ENCODE peak calls at places on chromosome 3, in four cellular contexts. G is A549, N is sigmoid colon, T is body of pancreas. H is an unnamed sample.

GRCh38 chr3:156688849-156689452 is 14.6 kb downstream of the TIPARP start:
- DNase-seq in G (no peak), N (no peak), T (no peak), H (no peak)

GRCh38 chr3:35908366-35909232 is 269.3 kb downstream of the ARPP21 start:
- DNase-seq in G (peak; percentile 18), N (no peak), T (peak; percentile 72), H (peak; percentile 34)

GRCh38 chr3:14175383-14176037 is 2.9 kb downstream of the XPC start:
- DNase-seq in G (no peak), N (no peak), T (no peak), H (no peak)

GRCh38 chr3:120399372-120399771 is 50.2 kb upstream of the LRRC58 start:
- DNase-seq in G (no peak), N (no peak), T (no peak), H (no peak)

GRCh38 chr3:68878322-68878721 is 54.0 kb downstream of the TAFA4 start:
- DNase-seq in G (peak; percentile 3), N (no peak), T (no peak), H (no peak)

GRCh38 chr3:38541800-38542199 is 45.7 kb downstream of the EXOG start:
- DNase-seq in G (no peak), N (no peak), T (no peak), H (no peak)

GRCh38 chr3:123571264-123571972 is 13.4 kb downstream of the HACD2 start:
- DNase-seq in G (no peak), N (no peak), T (no peak), H (no peak)

GRCh38 chr3:126798521-126798920 is 94.5 kb downstream of the CHCHD6 start:
- DNase-seq in G (no peak), N (no peak), T (no peak), H (no peak)

GRCh38 chr3:135929670-135930069 is 35.9 kb upstream of the PPP2R3A start:
- DNase-seq in G (no peak), N (peak; percentile 81), T (peak; percentile 34), H (peak; percentile 71)

GRCh38 chr3:105982207-105982606 is 113.4 kb upstream of the CBLB start:
- DNase-seq in G (no peak), N (no peak), T (no peak), H (no peak)

GRCh38 chr3:183826854-183827253 is 1.5 kb upstream of the MAP6D1 start:
- DNase-seq in G (no peak), N (no peak), T (no peak), H (no peak)

GRCh38 chr3:14789221-14789620 is 29.5 kb upstream of the FGD5 start:
- DNase-seq in G (no peak), N (peak; percentile 8), T (no peak), H (no peak)

GRCh38 chr3:111737712-111738097 is 121.4 kb upstream of the PHLDB2 start:
- DNase-seq in G (no peak), N (peak; percentile 86), T (peak; percentile 83), H (peak; percentile 87)

GRCh38 chr3:62318365-62318751 is 55.0 kb downstream of the FEZF2 start:
- DNase-seq in G (no peak), N (no peak), T (peak; percentile 4), H (no peak)

GRCh38 chr3:62319570-62320243 is 53.6 kb downstream of the FEZF2 start:
- DNase-seq in G (no peak), N (no peak), T (no peak), H (no peak)

GRCh38 chr3:62323241-62323640 is 50.1 kb downstream of the FEZF2 start:
- DNase-seq in G (no peak), N (no peak), T (no peak), H (no peak)

GRCh38 chr3:62316525-62316924 is 56.8 kb downstream of the FEZF2 start:
- DNase-seq in G (no peak), N (no peak), T (no peak), H (no peak)

DNA sequence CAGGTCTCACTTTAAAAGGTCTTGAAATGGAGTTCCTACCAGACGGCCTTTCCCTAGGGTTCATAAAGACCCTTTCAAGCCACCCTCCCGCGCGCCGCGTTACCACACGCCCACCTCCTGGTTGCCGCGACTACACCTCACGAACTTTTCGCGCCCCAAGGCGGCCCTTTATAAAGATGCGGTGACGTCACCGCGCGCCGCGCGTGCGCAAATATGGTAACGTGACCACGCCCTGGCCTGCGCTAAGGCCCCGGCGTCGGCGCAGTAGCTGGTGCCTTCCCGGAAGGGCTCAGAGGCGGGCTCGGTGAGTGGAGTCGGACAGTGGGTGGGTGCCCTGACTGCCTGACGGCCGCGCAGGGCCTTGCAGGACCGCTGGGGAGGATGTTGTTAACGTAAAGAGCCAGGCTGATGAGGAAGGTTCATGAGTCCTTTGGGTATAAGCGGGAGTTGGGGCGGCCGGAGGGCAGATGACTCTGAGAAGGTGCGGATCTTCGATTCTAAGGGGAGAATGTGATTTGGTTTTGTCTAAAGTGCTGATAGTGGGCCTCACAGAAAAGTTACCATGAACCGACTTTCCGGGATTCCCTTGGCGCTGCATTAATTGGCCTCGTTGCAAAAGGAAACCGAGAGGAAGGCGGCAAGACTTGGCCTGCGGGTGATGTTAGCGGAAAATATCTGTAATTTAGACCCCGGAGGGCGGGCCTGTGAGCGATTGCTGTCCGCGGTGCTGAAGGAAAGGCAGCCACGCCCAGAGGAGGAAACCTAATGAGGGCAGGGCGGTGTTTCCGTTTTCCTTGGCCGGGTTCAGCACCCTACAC is 54.4 kb downstream of the FEZF2 start:
- DNase-seq in G (peak; percentile 38), N (peak; percentile 85), T (peak; percentile 90), H (peak; percentile 80)
- TF ChIP-seq POLR2A in G (peak; percentile 59), N (no peak), T (peak; percentile 28), H (peak; percentile 38)

DNA sequence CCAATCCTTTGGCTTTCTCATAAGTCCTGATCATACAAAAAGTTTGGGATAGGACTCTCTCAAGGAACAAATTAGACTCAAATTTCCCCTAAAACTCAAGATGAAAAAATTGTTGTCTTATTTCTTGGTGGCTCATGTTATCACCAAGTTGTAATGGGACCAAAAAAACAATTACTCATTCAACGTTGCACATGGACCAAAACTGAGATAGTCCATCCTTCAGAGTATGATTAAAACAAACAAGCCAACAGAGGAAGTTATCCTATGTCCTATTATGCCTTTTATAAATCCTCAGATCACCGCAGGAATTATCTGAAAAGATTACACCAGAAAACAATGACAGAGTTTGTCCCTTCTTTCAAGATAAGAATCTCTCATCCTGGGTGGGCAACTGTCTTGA is 90.6 kb downstream of the FOXP1 start:
- DNase-seq in G (no peak), N (no peak), T (no peak), H (no peak)
- H3K4me3 ChIP-seq in G (no peak overlapping the region), N (no peak overlapping the region), T (no peak overlapping the region), H (no peak overlapping the region)

GRCh38 chr3:133833267-133833666 is 27.7 kb downstream of the SRPRB start:
- DNase-seq in G (no peak), N (no peak), T (no peak), H (no peak)
- TF ChIP-seq POLR2A in G (no peak), N (no peak), T (no peak), H (no peak)

GRCh38 chr3:193754719-193755118 is 161.7 kb downstream of the OPA1 start:
- DNase-seq in G (no peak), N (no peak), T (no peak), H (no peak)

GRCh38 chr3:193762657-193763056 is 169.6 kb downstream of the OPA1 start:
- DNase-seq in G (no peak), N (no peak), T (no peak), H (no peak)

GRCh38 chr3:193756536-193756935 is 163.5 kb downstream of the OPA1 start:
- DNase-seq in G (no peak), N (no peak), T (no peak), H (no peak)

GRCh38 chr3:193761969-193762368 is 169.0 kb downstream of the OPA1 start:
- DNase-seq in G (no peak), N (no peak), T (no peak), H (no peak)

DNA sequence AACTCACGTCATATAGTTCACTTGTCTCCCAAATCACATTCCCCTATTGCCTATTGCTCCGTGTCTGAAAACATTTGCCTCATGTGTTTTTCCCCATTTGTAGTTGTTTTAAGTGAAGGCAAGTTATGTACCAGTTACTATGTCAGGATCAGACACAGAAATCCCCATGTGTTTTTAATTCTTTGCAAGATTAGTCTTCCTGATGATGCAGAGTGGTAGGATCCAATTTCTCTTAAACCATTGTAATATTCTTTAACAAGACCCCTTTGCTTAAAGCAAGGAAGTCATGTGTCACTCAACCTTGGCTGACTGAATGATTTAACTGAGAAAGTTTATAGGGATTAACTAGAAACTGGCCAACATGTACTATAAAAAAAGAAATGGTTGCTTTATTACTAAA is 164.4 kb downstream of the OPA1 start:
- DNase-seq in G (no peak), N (no peak), T (no peak), H (no peak)
- H3K4me3 ChIP-seq in G (no peak overlapping the region), N (no peak overlapping the region), T (no peak overlapping the region), H (no peak overlapping the region)

GRCh38 chr3:70861855-70862254 is 549.4 kb upstream of the MDFIC2 start:
- DNase-seq in G (no peak), N (no peak), T (no peak), H (no peak)
- TF ChIP-seq POLR2A in G (no peak), N (no peak), T (no peak), H (no peak)